ENCODE peak calls at places on chromosomes 5 and 9, in eight cellular contexts. I is stomach, X is A549, L is endothelial cell of umbilical vein, H is lower leg skin, P is upper lobe of left lung, V is uterus, J is vagina. Q is an unnamed sample.

GRCh38 chr9:106859957-106860715 is 2.8 kb upstream of the ZNF462 start:
- DNase-seq in I (no peak), X (peak), L (peak), H (peak), P (peak), V (peak), J (no peak), Q (peak)

GRCh38 chr9:27033815-27034403 is 28.4 kb upstream of the LRRC19 start:
- DNase-seq in I (peak), X (peak), L (peak), H (peak), P (peak), V (peak), J (no peak), Q (peak)

GRCh38 chr9:15642369-15642962 is 89.6 kb downstream of the CCDC171 start:
- DNase-seq in I (no peak), X (peak), L (peak), H (no peak), P (no peak), V (no peak), J (no peak), Q (peak)

GRCh38 chr9:121288874-121289553 is 21.1 kb downstream of the GSN start:
- DNase-seq in I (peak), X (no peak), L (peak), H (no peak), P (peak), V (peak), J (no peak), Q (no peak)

GRCh38 chr9:129885018-129885669 is 49.9 kb downstream of the USP20 start:
- DNase-seq in I (peak), X (no peak), L (peak), H (peak), P (peak), V (peak), J (no peak), Q (no peak)

GRCh38 chr9:81320909-81321482 is 368.4 kb downstream of the TLE1 start:
- DNase-seq in I (no peak), X (no peak), L (no peak), H (no peak), P (no peak), V (no peak), J (no peak), Q (no peak)

GRCh38 chr9:115548826-115549225 is 430.9 kb upstream of the TNC start:
- DNase-seq in I (no peak), X (no peak), L (no peak), H (no peak), P (no peak), V (no peak), J (no peak), Q (no peak)

GRCh38 chr5:135140805-135141204 is 106.8 kb upstream of the PITX1 start:
- DNase-seq in I (no peak), X (peak), L (no peak), H (peak), P (peak), V (no peak), J (no peak), Q (peak)

GRCh38 chr5:80707645-80708044 is 52.9 kb upstream of the DHFR start:
- DNase-seq in I (no peak), X (no peak), L (no peak), H (no peak), P (no peak), V (no peak), J (no peak), Q (no peak)

GRCh38 chr9:125536184-125537152 is 170.5 kb downstream of the MAPKAP1 start:
- DNase-seq in I (no peak), X (no peak), L (no peak), H (no peak), P (no peak), V (no peak), J (no peak), Q (no peak)

GRCh38 chr5:172485511-172486202 is 31.3 kb upstream of the SH3PXD2B start:
- DNase-seq in I (no peak), X (no peak), L (no peak), H (no peak), P (no peak), V (no peak), J (no peak), Q (no peak)

GRCh38 chr5:5374034-5374715 is 48.3 kb upstream of the ICE1 start:
- DNase-seq in I (no peak), X (no peak), L (no peak), H (peak), P (no peak), V (no peak), J (no peak), Q (peak)

GRCh38 chr9:21504894-21505293 is 22.8 kb upstream of the IFNE start:
- DNase-seq in I (no peak), X (no peak), L (no peak), H (no peak), P (no peak), V (no peak), J (no peak), Q (no peak)

GRCh38 chr5:154059039-154059430 is 20.3 kb downstream of the MFAP3 start:
- DNase-seq in I (no peak), X (no peak), L (no peak), H (no peak), P (no peak), V (no peak), J (no peak), Q (no peak)

GRCh38 chr5:80255752-80256479 is at the start of gene SERINC5:
- DNase-seq in I (peak), X (peak), L (peak), H (peak), P (peak), V (peak), J (no peak), Q (peak)

GRCh38 chr9:78215706-78216105 is 20.2 kb upstream of the CEP78 start:
- DNase-seq in I (no peak), X (no peak), L (no peak), H (no peak), P (no peak), V (no peak), J (no peak), Q (no peak)

GRCh38 chr9:76396144-76396543 is 1.9 kb upstream of the RFK start:
- DNase-seq in I (no peak), X (no peak), L (no peak), H (peak), P (no peak), V (no peak), J (no peak), Q (no peak)

GRCh38 chr9:84297162-84297821 is 43.3 kb downstream of the SLC28A3 start:
- DNase-seq in I (no peak), X (no peak), L (no peak), H (no peak), P (no peak), V (no peak), J (no peak), Q (no peak)

GRCh38 chr9:69718218-69718617 is 41.6 kb downstream of the PTAR1 start:
- DNase-seq in I (no peak), X (no peak), L (no peak), H (no peak), P (no peak), V (no peak), J (no peak), Q (no peak)

GRCh38 chr5:151315998-151316597 is 12.5 kb upstream of the SLC36A3 start:
- DNase-seq in I (peak), X (peak), L (peak), H (peak), P (peak), V (peak), J (no peak), Q (peak)

GRCh38 chr9:20898885-20899554 is 132.4 kb downstream of the HACD4 start:
- DNase-seq in I (no peak), X (no peak), L (peak), H (no peak), P (no peak), V (no peak), J (no peak), Q (no peak)

GRCh38 chr9:33619666-33620404 is 95.8 kb downstream of the ANKRD18B start:
- DNase-seq in I (no peak), X (peak), L (peak), H (no peak), P (no peak), V (no peak), J (no peak), Q (no peak)

GRCh38 chr5:58545912-58546311 is 37.0 kb upstream of the RAB3C start:
- DNase-seq in I (no peak), X (peak), L (no peak), H (no peak), P (peak), V (no peak), J (no peak), Q (no peak)

GRCh38 chr5:5103249-5103648 is 36.9 kb upstream of the ADAMTS16 start:
- DNase-seq in I (no peak), X (no peak), L (no peak), H (no peak), P (no peak), V (no peak), J (no peak), Q (no peak)

GRCh38 chr5:81422671-81423070 is 28.7 kb upstream of the ACOT12 start:
- DNase-seq in I (no peak), X (peak), L (no peak), H (no peak), P (no peak), V (no peak), J (no peak), Q (no peak)

GRCh38 chr5:146340260-146341081 is 1.8 kb downstream of the POU4F3 start:
- DNase-seq in I (peak), X (no peak), L (peak), H (no peak), P (peak), V (peak), J (no peak), Q (peak)

GRCh38 chr9:17315341-17315740 is 180.5 kb downstream of the CNTLN start:
- DNase-seq in I (no peak), X (no peak), L (no peak), H (no peak), P (no peak), V (no peak), J (no peak), Q (no peak)

GRCh38 chr9:128920381-128921058 is at the start of gene PHYHD1:
- DNase-seq in I (peak), X (no peak), L (no peak), H (no peak), P (peak), V (peak), J (no peak), Q (peak)

GRCh38 chr5:140073296-140073695 is 30.2 kb upstream of the NRG2 start:
- DNase-seq in I (no peak), X (no peak), L (peak), H (no peak), P (no peak), V (no peak), J (no peak), Q (no peak)

GRCh38 chr5:68214472-68215207 is 916 bp upstream of the PIK3R1 start:
- DNase-seq in I (no peak), X (no peak), L (peak), H (no peak), P (no peak), V (peak), J (no peak), Q (no peak)

GRCh38 chr5:68216737-68217231 is 1.2 kb downstream of the PIK3R1 start:
- DNase-seq in I (no peak), X (peak), L (peak), H (no peak), P (no peak), V (no peak), J (no peak), Q (peak)

GRCh38 chr5:68217476-68217984 is 2.0 kb downstream of the PIK3R1 start:
- DNase-seq in I (no peak), X (no peak), L (no peak), H (no peak), P (no peak), V (no peak), J (no peak), Q (no peak)

GRCh38 chr5:68215888-68216736 is 556 bp downstream of the PIK3R1 start:
- DNase-seq in I (peak), X (peak), L (no peak), H (peak), P (peak), V (peak), J (no peak), Q (peak)

DNA sequence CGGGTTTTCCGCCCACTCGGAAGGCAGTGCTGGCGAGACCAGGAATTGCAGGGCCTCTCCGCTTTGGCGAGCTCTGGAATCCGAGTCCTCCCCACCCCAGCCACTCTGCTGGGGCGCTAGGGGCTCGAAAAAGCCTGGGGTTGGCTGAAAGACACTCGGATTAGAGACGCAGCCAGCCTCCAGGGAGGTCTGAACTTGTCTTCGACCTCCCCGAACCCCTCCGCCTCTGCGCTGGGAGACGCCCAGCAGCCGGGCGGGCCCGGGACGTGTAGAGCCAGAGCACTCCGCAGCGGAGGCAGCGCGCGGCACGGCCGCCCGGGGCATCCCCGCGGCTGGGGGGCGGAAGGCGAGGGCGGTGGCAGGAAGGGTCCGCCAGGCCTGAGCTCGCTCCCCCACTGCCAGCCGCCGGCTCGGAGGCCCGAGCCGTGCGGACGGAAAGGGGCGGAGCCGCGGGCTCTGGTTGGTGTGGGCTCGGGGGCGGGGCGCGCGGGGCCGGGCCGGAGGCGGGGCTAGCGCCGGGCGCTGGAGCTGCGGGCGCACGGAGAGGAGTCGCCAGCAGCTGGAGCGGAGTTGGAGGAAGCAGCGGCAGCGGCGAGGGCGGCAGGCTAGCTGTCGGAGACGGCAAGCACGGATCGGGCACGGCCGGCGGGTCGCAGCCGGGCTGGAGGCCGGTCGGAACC is at the start of gene PIK3R1:
- DNase-seq in I (peak), X (peak), L (peak), H (peak), P (peak), V (peak), J (no peak), Q (peak)
- TF ChIP-seq POLR2A in I (no peak), X (peak), L (peak), H (peak), P (peak), V (peak), J (peak), Q (peak)

GRCh38 chr5:125847561-125847960 is 575.6 kb upstream of the GRAMD2B start:
- DNase-seq in I (no peak), X (no peak), L (no peak), H (no peak), P (no peak), V (no peak), J (no peak), Q (no peak)
- TF ChIP-seq POLR2A in I (no peak), X (no peak), L (no peak), H (no peak), P (no peak), V (no peak), J (no peak), Q (no peak)

GRCh38 chr9:136835162-136835931 is 6.9 kb upstream of the AJM1 start:
- DNase-seq in I (no peak), X (no peak), L (no peak), H (no peak), P (no peak), V (no peak), J (no peak), Q (no peak)
- TF ChIP-seq POLR2A in I (no peak), X (no peak), L (no peak), H (no peak), P (no peak), V (no peak), J (no peak), Q (no peak)

GRCh38 chr5:159208508-159209437 is 580 bp downstream of the RNF145 start:
- DNase-seq in I (peak), X (no peak), L (peak), H (peak), P (peak), V (peak), J (no peak), Q (peak)

GRCh38 chr5:159206818-159207217 is 2.5 kb downstream of the RNF145 start:
- DNase-seq in I (no peak), X (no peak), L (peak), H (no peak), P (no peak), V (no peak), J (no peak), Q (no peak)

GRCh38 chr5:159207222-159207615 is 2.1 kb downstream of the RNF145 start:
- DNase-seq in I (no peak), X (no peak), L (no peak), H (no peak), P (no peak), V (no peak), J (no peak), Q (no peak)

GRCh38 chr5:159206368-159206767 is 3.0 kb downstream of the RNF145 start:
- DNase-seq in I (no peak), X (no peak), L (peak), H (no peak), P (no peak), V (no peak), J (no peak), Q (no peak)

GRCh38 chr5:159207616-159208507 is 1.5 kb downstream of the RNF145 start:
- DNase-seq in I (peak), X (peak), L (peak), H (peak), P (peak), V (peak), J (no peak), Q (peak)
- TF ChIP-seq POLR2A in I (no peak), X (peak), L (no peak), H (no peak), P (no peak), V (peak), J (no peak), Q (peak)

Q was measured in H54.